ENCODE peak calls at places on chromosomes 13 and 19, in six cellular contexts. U is right atrium auricular region; A is upper lobe of right lung; Z is CD8-positive, alpha-beta T cell; X is testis; V is tibial artery. S is an unnamed sample.

GRCh38 chr13:35727881-35728280 is 251.4 kb upstream of the MAB21L1 start:
- DNase-seq in V (no peak), X (no peak), U (no peak), Z (no peak), A (no peak), S (no peak)

GRCh38 chr19:5037936-5038335 is 69.0 kb downstream of the KDM4B start:
- DNase-seq in Z (no peak), A (no peak), V (no peak), X (no peak), U (no peak), S (no peak)

GRCh38 chr19:32581704-32582164 is 744 bp downstream of the PDCD5 start:
- DNase-seq in X (peak; percentile 42), V (no peak), A (no peak), U (no peak), Z (no peak), S (peak; percentile 16)

GRCh38 chr13:75226755-75227435 is 255.1 kb downstream of the TBC1D4 start:
- DNase-seq in Z (no peak), X (no peak), A (no peak), U (no peak), V (no peak), S (no peak)

GRCh38 chr13:36912983-36913382 is 7.1 kb downstream of the SMAD9 start:
- DNase-seq in Z (no peak), U (no peak), A (no peak), V (no peak), X (no peak), S (no peak)

GRCh38 chr13:23074054-23074805 is 106.5 kb upstream of the SGCG start:
- DNase-seq in U (no peak), A (no peak), X (no peak), Z (no peak), V (no peak), S (no peak)

GRCh38 chr13:113759525-113760137 is 605 bp downstream of the TMEM255B start:
- DNase-seq in X (peak; percentile 36), U (no peak), A (peak; percentile 63), V (peak; percentile 62), Z (no peak), S (no peak)

GRCh38 chr13:110616103-110617101 is 1.1 kb downstream of the NAXD start:
- DNase-seq in U (no peak), A (no peak), V (peak; percentile 77), X (peak; percentile 67), Z (peak; percentile 7), S (peak; percentile 64)

GRCh38 chr13:70203661-70204229 is 95.5 kb upstream of the KLHL1 start:
- DNase-seq in Z (no peak), U (no peak), V (no peak), A (peak; percentile 25), X (no peak), S (no peak)

GRCh38 chr13:51728972-51729371 is 75.0 kb downstream of the DHRS12 start:
- DNase-seq in Z (no peak), V (no peak), U (no peak), X (no peak), A (no peak), S (no peak)

GRCh38 chr19:30670562-30671513 is 298.7 kb downstream of the ZNF536 start:
- DNase-seq in A (no peak), V (no peak), U (no peak), X (no peak), Z (no peak), S (no peak)

GRCh38 chr19:53915000-53915399 is 5.9 kb downstream of the CACNG7 start:
- DNase-seq in U (no peak), A (no peak), V (no peak), X (peak; percentile 43), Z (no peak), S (no peak)

GRCh38 chr19:58304748-58305064 is 471 bp upstream of the ERVK3-1 start:
- DNase-seq in X (no peak), A (no peak), U (no peak), V (no peak), Z (no peak), S (no peak)

GRCh38 chr19:4573682-4574081 is 14.2 kb upstream of the SEMA6B start:
- DNase-seq in V (no peak), X (no peak), U (no peak), A (no peak), Z (no peak), S (no peak)

GRCh38 chr19:2219726-2220125 is 16.4 kb downstream of the PLEKHJ1 start:
- DNase-seq in Z (no peak), U (no peak), A (no peak), V (no peak), X (no peak), S (no peak)

GRCh38 chr13:61414686-61415664 is 674 bp downstream of the PCDH20 start:
- DNase-seq in V (peak; percentile 74), A (peak; percentile 86), Z (no peak), U (no peak), X (peak; percentile 48), S (peak; percentile 46)

GRCh38 chr19:49216076-49216475 is 58.5 kb downstream of the TRPM4 start:
- DNase-seq in U (no peak), X (no peak), Z (no peak), A (no peak), V (no peak), S (no peak)

GRCh38 chr19:38034153-38034835 is 127.3 kb downstream of the SIPA1L3 start:
- DNase-seq in X (no peak), Z (no peak), U (no peak), A (no peak), V (no peak), S (no peak)

GRCh38 chr19:42132851-42133528 is 744 bp upstream of the POU2F2 start:
- DNase-seq in Z (peak; percentile 81), U (no peak), X (peak; percentile 70), A (peak; percentile 84), V (peak; percentile 74), S (peak; percentile 77)

GRCh38 chr13:94427313-94427712 is 52.2 kb downstream of the DCT start:
- DNase-seq in V (no peak), U (no peak), A (no peak), X (no peak), Z (no peak), S (no peak)

GRCh38 chr19:49344516-49345423 is 9.6 kb downstream of the CD37 start:
- DNase-seq in V (no peak), U (no peak), A (no peak), X (no peak), Z (no peak), S (no peak)

GRCh38 chr13:108342369-108343289 is 73.1 kb downstream of the TNFSF13B start:
- DNase-seq in U (no peak), A (no peak), Z (no peak), V (no peak), X (peak; percentile 17), S (no peak)

GRCh38 chr19:30085394-30085793 is 143.4 kb downstream of the URI1 start:
- DNase-seq in A (peak; percentile 47), V (no peak), U (no peak), X (peak; percentile 73), Z (no peak), S (peak; percentile 19)

GRCh38 chr13:74778946-74779345 is 644.7 kb upstream of the KLF12 start:
- DNase-seq in A (no peak), U (no peak), X (no peak), V (no peak), Z (no peak), S (no peak)

GRCh38 chr19:50204811-50205675 is 1.6 kb downstream of the MYH14 start:
- DNase-seq in X (peak; percentile 41), U (no peak), V (no peak), Z (no peak), A (peak; percentile 95), S (peak; percentile 91)

GRCh38 chr19:52590728-52591127 is 20.6 kb downstream of the ZNF701 start:
- DNase-seq in X (no peak), U (no peak), A (no peak), V (no peak), Z (no peak), S (no peak)

GRCh38 chr13:33311040-33311439 is 25.5 kb upstream of the STARD13 start:
- DNase-seq in A (no peak), X (no peak), Z (no peak), V (no peak), U (no peak), S (no peak)

GRCh38 chr13:28392428-28392827 is 102.5 kb downstream of the FLT1 start:
- DNase-seq in U (no peak), V (no peak), X (no peak), Z (no peak), A (no peak), S (no peak)

GRCh38 chr13:20553309-20553708 is 13.6 kb upstream of the IFT88 start:
- DNase-seq in V (no peak), A (no peak), Z (no peak), X (no peak), U (no peak), S (no peak)

GRCh38 chr19:49442354-49442753 is 1.0 kb upstream of the SLC17A7 start:
- DNase-seq in A (no peak), Z (no peak), V (peak; percentile 79), U (peak; percentile 73), X (peak; percentile 41), S (peak; percentile 29)

GRCh38 chr13:45219938-45220375 is 19.1 kb upstream of the KCTD4 start:
- DNase-seq in X (no peak), V (no peak), Z (no peak), A (no peak), U (no peak), S (no peak)
- H3K27me3 ChIP-seq in X (no peaks in the 10 kb centered on the region), V (no peaks in the 10 kb centered on the region), Z (no peaks in the 10 kb centered on the region), A (no peaks in the 10 kb centered on the region), U (no peaks in the 10 kb centered on the region), S (no peaks in the 10 kb centered on the region)

GRCh38 chr19:1067341-1068103 is 555 bp downstream of the ARHGAP45 start:
- DNase-seq in A (no peak), Z (peak; percentile 62), U (no peak), V (no peak), X (no peak), S (no peak)
- H3K4me3 ChIP-seq in A (peak overlapping the region; percentile 62), Z (peak overlapping the region; percentile 89), U (peak overlapping the region; percentile 26), V (peak overlapping the region; percentile 51), X (peak overlapping the region; percentile 29), S (peak overlapping the region; percentile 27)

DNA sequence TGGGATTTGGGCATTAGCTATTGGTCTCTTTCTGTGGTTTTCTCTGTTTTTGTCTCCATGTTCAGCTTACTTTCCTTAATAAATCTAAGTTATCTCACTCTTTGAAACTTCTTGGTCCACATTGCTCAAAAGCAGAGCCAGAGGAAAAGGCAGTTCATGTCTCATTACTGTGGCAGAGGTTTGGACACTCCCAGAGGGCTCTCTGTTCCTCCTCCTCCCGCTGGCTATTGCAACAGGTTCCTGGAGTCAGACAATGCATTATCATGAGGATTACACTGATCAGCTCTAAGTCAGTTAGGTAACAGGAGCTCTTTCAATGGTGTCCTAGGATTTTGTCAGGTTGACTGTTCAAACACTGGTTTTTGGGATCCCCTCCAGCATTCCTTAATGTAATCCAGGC is 298.8 kb downstream of the NDFIP2 start:
- DNase-seq in V (no peak), U (peak; percentile 66), X (no peak), Z (no peak), A (no peak), S (peak; percentile 13)
- H3K27ac ChIP-seq in V (no peak overlapping the region), U (peak overlapping the region; percentile 30), X (no peak overlapping the region), Z (no peak overlapping the region), A (peak overlapping the region; percentile 19), S (no peak overlapping the region)

GRCh38 chr13:112325941-112326645 is 50.1 kb upstream of the SPACA7 start:
- DNase-seq in V (no peak), U (no peak), A (no peak), Z (no peak), X (no peak), S (no peak)
- H3K27me3 ChIP-seq in V (peaks cover 35% of the 10 kb centered on the region), U (no peaks in the 10 kb centered on the region), A (peaks cover 8% of the 10 kb centered on the region), Z (no peaks in the 10 kb centered on the region), X (no peaks in the 10 kb centered on the region), S (no peaks in the 10 kb centered on the region)

GRCh38 chr13:29713841-29714240 is 118.4 kb upstream of the SLC7A1 start:
- DNase-seq in U (no peak), A (no peak), X (no peak), V (no peak), Z (no peak), S (no peak)
- H3K4me3 ChIP-seq in U (no peak overlapping the region), A (no peak overlapping the region), X (no peak overlapping the region), V (no peak overlapping the region), Z (no peak overlapping the region), S (no peak overlapping the region)